ENCODE peak calls at places on chromosomes 12 and 14, in four cellular contexts. Q is fibroblast of pulmonary artery, R is HFF-Myc, J is fibroblast of lung. C is an unnamed sample.

GRCh38 chr12:81330480-81330879 is 252.6 kb downstream of the ACSS3 start:
- DNase-seq in R (no peak), J (no peak), Q (no peak), C (no peak)

GRCh38 chr12:132108211-132108832 is 35.8 kb downstream of the DDX51 start:
- DNase-seq in J (no peak), R (no peak), Q (no peak), C (no peak)

GRCh38 chr14:32480337-32480736 is 151.2 kb downstream of the AKAP6 start:
- DNase-seq in J (peak), Q (no peak), R (peak), C (peak)

GRCh38 chr14:50856660-50857059 is 15.2 kb upstream of the ABHD12B start:
- DNase-seq in J (no peak), R (no peak), Q (no peak), C (no peak)

GRCh38 chr12:74292351-74293194 is 245.1 kb upstream of the ATXN7L3B start:
- DNase-seq in Q (no peak), J (no peak), R (no peak), C (no peak)

GRCh38 chr12:46660276-46660675 is 165.5 kb downstream of the SLC38A4 start:
- DNase-seq in Q (peak), R (no peak), J (peak), C (peak)

GRCh38 chr14:106417224-106418049 is 891.1 kb downstream of the TMEM121 start:
- DNase-seq in J (no peak), R (no peak), Q (peak), C (no peak)

GRCh38 chr12:1474059-1474537 is 120.3 kb downstream of the FBXL14 start:
- DNase-seq in Q (peak), R (peak), J (peak), C (peak)

GRCh38 chr14:91186515-91187066 is 57.9 kb downstream of the GPR68 start:
- DNase-seq in R (no peak), J (peak), Q (no peak), C (peak)

GRCh38 chr12:76558684-76559276 is 791 bp downstream of the OSBPL8 start:
- DNase-seq in Q (peak), J (peak), R (no peak), C (peak)

GRCh38 chr12:102197789-102198188 is at the start of gene PMCH:
- DNase-seq in J (peak), Q (peak), R (no peak), C (peak)

GRCh38 chr14:86575141-86575540 is 1045.2 kb downstream of the FLRT2 start:
- DNase-seq in Q (peak), J (no peak), R (no peak), C (peak)

GRCh38 chr12:117832459-117833457 is 136.0 kb downstream of the KSR2 start:
- DNase-seq in R (no peak), Q (no peak), J (no peak), C (peak)

GRCh38 chr12:46401703-46402102 is 29.1 kb upstream of the SLC38A2 start:
- DNase-seq in J (peak), R (no peak), Q (peak), C (peak)

GRCh38 chr14:22547309-22547947 is 41.6 kb downstream of the DAD1 start:
- DNase-seq in Q (no peak), J (no peak), R (no peak), C (no peak)

GRCh38 chr12:73226585-73226984 is 954.4 kb downstream of the TRHDE start:
- DNase-seq in J (no peak), R (no peak), Q (no peak), C (no peak)

GRCh38 chr12:3313655-3314305 is 177.2 kb upstream of the PRMT8 start:
- DNase-seq in J (no peak), Q (peak), R (no peak), C (peak)

GRCh38 chr14:38074091-38074490 is 133.6 kb upstream of the SSTR1 start:
- DNase-seq in Q (no peak), R (no peak), J (no peak), C (no peak)

DNA sequence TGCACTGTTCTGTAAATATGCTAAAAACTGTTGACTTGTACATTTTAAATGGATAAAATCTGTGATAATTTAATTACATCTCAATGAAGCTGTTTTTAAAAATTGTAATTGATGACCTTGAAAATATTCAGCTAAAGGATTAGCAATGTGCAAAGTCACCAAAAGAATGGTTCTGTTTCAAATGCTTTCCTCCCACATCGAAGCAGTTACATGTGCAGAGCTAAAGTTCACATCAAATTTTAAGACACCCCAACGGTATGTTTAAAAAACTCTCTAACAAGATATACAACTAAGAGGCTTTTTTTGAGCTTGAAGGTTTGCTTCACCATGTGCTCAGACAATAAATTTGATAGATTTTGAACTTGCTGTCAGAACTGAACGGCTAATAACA is 114.6 kb upstream of the KRAS start:
- DNase-seq in Q (no peak), R (no peak), J (no peak), C (no peak)
- TF ChIP-seq CTCF in Q (no peak), R (no peak), J (no peak), C (no peak)

DNA sequence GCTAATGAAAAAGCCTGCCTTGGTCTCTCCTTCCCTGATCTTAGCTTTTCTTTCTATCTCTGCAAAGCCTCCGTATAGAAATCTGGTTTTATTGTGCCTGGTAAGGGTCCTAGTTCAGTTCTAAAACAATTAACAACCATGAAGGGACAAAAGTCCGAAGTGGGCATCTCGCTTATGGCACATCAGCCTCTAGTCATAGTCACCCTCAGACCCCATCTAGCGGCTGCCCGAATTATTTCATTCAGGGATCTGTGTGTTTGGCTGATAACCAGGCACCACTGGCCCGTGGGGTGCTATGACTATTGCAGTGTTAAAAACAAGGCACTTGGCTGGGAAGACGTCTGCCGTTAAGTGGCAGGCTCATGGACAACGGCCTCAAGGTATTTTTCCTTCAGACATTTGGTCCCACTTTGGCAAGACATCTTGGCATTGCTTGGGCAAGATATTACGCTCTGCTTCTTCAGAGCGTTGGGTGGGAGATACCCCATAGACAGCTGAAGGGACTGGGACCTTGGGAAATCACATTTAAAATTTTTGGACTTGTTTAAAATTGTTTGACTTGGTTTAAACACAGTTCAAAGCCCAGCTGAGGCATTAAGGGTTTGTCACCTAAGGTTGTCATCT is 87.1 kb downstream of the SINHCAF start:
- DNase-seq in Q (peak), J (peak), R (no peak), C (peak)
- TF ChIP-seq CTCF in Q (peak), J (peak), R (peak), C (peak)

GRCh38 chr14:92456215-92457017 is 57.2 kb upstream of the RIN3 start:
- DNase-seq in R (no peak), Q (peak), J (peak), C (peak)
- TF ChIP-seq CTCF in R (peak), Q (peak), J (peak), C (peak)

DNA sequence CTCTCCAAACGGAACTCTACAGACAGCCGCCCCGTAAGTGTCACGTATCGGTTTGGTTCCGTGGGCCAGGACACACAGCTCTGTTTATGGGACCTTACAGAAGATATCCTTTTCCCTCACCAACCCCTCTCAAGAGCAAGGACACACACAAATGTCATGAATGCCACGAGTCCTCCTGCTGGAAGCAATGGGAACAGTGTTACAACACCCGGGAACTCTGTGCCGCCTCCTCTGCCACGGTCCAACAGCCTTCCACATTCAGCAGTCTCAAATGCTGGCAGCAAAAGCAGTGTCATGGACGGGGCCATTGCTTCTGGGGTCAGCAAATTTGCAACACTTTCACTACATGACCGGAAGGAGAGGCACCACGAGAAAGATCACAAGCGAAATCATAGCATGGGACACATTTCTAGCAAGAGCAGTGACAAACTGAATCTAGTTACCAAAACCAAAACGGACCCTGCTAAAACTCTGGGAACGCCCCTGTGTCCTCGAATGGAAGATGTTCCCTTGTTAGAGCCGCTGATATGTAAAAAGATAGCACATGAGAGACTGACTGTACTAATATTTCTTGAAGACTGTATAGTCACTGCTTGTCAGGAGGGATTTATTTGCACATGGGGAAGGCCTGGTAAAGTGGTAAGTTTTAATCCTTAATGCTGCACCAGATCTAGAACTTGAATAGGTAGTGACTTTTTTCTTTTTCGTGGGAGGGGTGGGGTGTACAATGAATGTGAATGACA is 69.7 kb downstream of the WDR20 start:
- DNase-seq in R (no peak), Q (peak), J (peak), C (peak)
- TF ChIP-seq CTCF in R (peak), Q (peak), J (peak), C (peak)

GRCh38 chr12:110279976-110280783 is 867 bp upstream of the ATP2A2 start:
- DNase-seq in R (no peak), J (no peak), Q (peak), C (peak)
- TF ChIP-seq CTCF in R (no peak), J (no peak), Q (no peak), C (no peak)

DNA sequence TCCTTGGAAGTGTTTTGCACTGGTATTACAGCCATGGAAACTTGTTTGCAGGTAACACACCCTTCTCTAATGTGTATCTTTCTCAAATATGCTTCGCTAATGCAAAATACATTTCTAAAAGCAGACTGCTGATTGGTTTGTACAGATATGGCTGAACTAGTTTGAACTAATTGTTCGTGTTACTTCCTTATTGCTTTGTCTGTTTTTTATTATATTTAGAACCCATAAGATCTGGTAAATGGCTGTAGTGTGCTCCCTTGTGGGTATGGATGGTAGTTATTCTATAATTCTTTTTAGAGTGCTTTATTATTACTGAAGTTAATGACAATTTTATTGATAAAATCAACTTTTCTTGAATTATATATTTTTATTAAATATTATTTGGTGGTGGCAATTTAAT is 53.0 kb downstream of the ATF7IP start:
- DNase-seq in J (peak), R (no peak), Q (peak), C (peak)
- TF ChIP-seq CTCF in J (peak), R (no peak), Q (peak), C (peak)

DNA sequence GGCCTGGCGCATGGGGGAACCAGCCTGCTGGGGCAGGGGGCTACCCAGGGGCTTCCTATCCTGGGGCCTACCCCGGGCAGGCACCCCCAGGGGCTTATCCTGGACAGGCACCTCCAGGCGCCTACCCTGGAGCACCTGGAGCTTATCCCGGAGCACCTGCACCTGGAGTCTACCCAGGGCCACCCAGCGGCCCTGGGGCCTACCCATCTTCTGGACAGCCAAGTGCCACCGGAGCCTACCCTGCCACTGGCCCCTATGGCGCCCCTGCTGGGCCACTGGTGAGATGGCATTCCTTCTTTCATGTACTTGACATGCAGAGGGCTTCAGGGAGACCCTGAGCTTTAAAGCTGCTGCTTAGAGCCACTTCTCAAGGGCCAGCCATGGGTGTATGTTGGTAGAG is 9.0 kb downstream of the LGALS3 start:
- DNase-seq in Q (no peak), J (no peak), R (no peak), C (no peak)
- TF ChIP-seq CTCF in Q (peak), J (peak), R (peak), C (peak)

GRCh38 chr12:92408072-92408900 is 262.6 kb upstream of the BTG1 start:
- DNase-seq in Q (peak), R (no peak), J (peak), C (no peak)
- TF ChIP-seq CTCF in Q (peak), R (peak), J (peak), C (peak)

GRCh38 chr12:108373111-108373510 is 34.0 kb upstream of the CMKLR1 start:
- DNase-seq in J (no peak), Q (no peak), R (no peak), C (no peak)
- TF ChIP-seq CTCF in J (peak), Q (peak), R (peak), C (no peak)